ENCODE peak calls at places on chromosome 1, in four cellular contexts. U is right atrium auricular region, W is caudate nucleus, N is SK-N-MC. D is an unnamed sample.
A peak's percentile ranks its signal among the peaks of the same experiment; 100 is the strongest.

GRCh38 chr1:96579639-96580038 is 141.9 kb upstream of the PTBP2 start:
- DNase-seq in U (no peak), W (no peak), N (no peak), D (no peak)

GRCh38 chr1:164051791-164052190 is 507.2 kb upstream of the PBX1 start:
- DNase-seq in U (no peak), W (no peak), N (no peak), D (no peak)

GRCh38 chr1:226954337-226954736 is 14.2 kb downstream of the COQ8A start:
- DNase-seq in U (no peak), W (no peak), N (no peak), D (no peak)

GRCh38 chr1:37741130-37741529 is 23.8 kb downstream of the EPHA10 start:
- DNase-seq in U (no peak), W (no peak), N (no peak), D (peak; percentile 49)

GRCh38 chr1:14516974-14517812 is 81.3 kb upstream of the KAZN start:
- DNase-seq in U (peak; percentile 68), W (no peak), N (no peak), D (peak; percentile 97)

GRCh38 chr1:108708726-108709660 is 3.7 kb upstream of the FNDC7 start:
- DNase-seq in U (no peak), W (no peak), N (no peak), D (no peak)

GRCh38 chr1:8281843-8282509 is 35.9 kb upstream of the SLC45A1 start:
- DNase-seq in U (no peak), W (no peak), N (no peak), D (no peak)

GRCh38 chr1:161817155-161817730 is 51.1 kb downstream of the ATF6 start:
- DNase-seq in U (no peak), W (no peak), N (no peak), D (no peak)

GRCh38 chr1:28646040-28646439 is 2.4 kb upstream of the RNU11 start:
- DNase-seq in U (no peak), W (no peak), N (no peak), D (no peak)

GRCh38 chr1:202162049-202162417 is 1.6 kb upstream of the PTPN7 start:
- DNase-seq in U (no peak), W (no peak), N (no peak), D (no peak)

DNA sequence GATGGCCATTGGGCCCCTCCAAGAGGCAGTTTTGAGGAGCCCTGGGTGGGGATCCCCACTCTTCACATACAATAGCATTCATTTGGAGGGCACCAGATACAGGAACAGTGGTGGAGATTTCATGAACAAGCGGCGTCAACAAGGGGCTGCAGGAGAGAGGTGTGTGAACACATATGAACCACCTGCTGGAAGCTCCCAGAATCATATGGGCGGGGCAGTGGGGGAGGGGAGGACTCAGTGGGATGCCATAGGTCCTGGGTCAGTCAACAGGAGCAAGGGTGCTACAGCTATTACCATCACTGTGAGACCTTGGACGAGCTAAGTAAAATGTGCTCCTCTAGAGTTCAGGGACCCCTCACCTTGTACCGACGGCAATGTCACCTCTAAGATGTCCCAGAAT is 100.4 kb upstream of the IRF2BP2 start:
- DNase-seq in U (no peak), W (no peak), N (no peak), D (no peak)
- H3K27ac ChIP-seq in U (peak overlapping the region; percentile 68), W (no peak overlapping the region), N (no peak overlapping the region), D (peak overlapping the region; percentile 71)

GRCh38 chr1:158289722-158290570 is at the start of gene CD1C:
- DNase-seq in U (no peak), W (no peak), N (no peak), D (no peak)
- H3K27ac ChIP-seq in U (no peak within 1 kb of the TSS), W (no peak within 1 kb of the TSS), N (no peak within 1 kb of the TSS), D (no peak within 1 kb of the TSS)

GRCh38 chr1:88736633-88737248 is 52.7 kb downstream of the PKN2 start:
- DNase-seq in U (no peak), W (no peak), N (no peak), D (no peak)
- H3K27ac ChIP-seq in U (no peak overlapping the region), W (no peak overlapping the region), N (no peak overlapping the region), D (no peak overlapping the region)

GRCh38 chr1:54334996-54335395 is 71.2 kb downstream of the SSBP3 start:
- DNase-seq in U (no peak), W (no peak), N (no peak), D (no peak)
- H3K27ac ChIP-seq in U (peak overlapping the region; percentile 73), W (peak overlapping the region; percentile 85), N (peak overlapping the region; percentile 16), D (peak overlapping the region; percentile 33)